ENCODE peak calls at places on chromosome 16, in eight cellular contexts. P is lower leg skin; Q is foreskin melanocyte; T is A549; U is stimulated activated naive CD4-positive, alpha-beta T cell; G is cardiac muscle cell; O is C1 segment of cervical spinal cord; X is H9. S is an unnamed sample.

GRCh38 chr16:87740441-87740840 is 25.3 kb downstream of the KLHDC4 start:
- DNase-seq in P (no peak), Q (no peak), T (no peak), U (no peak), G (peak), O (no peak), X (no peak), S (no peak)

GRCh38 chr16:22813223-22813945 is 578 bp upstream of the HS3ST2 start:
- DNase-seq in P (peak), Q (peak), T (no peak), U (no peak), G (peak), O (no peak), X (peak), S (peak)

GRCh38 chr16:17173134-17173729 is 297.5 kb downstream of the XYLT1 start:
- DNase-seq in P (peak), Q (no peak), T (no peak), U (no peak), G (peak), O (no peak), X (no peak), S (peak)

GRCh38 chr16:72847187-72848044 is 200.5 kb downstream of the ZFHX3 start:
- DNase-seq in P (no peak), Q (no peak), T (peak), U (no peak), G (peak), O (no peak), X (peak), S (peak)

GRCh38 chr16:15775209-15775608 is 81.6 kb downstream of the MYH11 start:
- DNase-seq in P (no peak), Q (no peak), T (peak), U (no peak), G (peak), O (no peak), X (no peak), S (peak)

GRCh38 chr16:11363927-11364258 is 18.6 kb downstream of the RMI2 start:
- DNase-seq in P (peak), Q (no peak), T (no peak), U (no peak), G (no peak), O (no peak), X (no peak), S (no peak)

GRCh38 chr16:77376358-77376757 is 58.5 kb downstream of the ADAMTS18 start:
- DNase-seq in P (no peak), Q (no peak), T (no peak), U (no peak), G (no peak), O (no peak), X (peak), S (peak)

GRCh38 chr16:81752225-81752875 is 26.7 kb upstream of the PLCG2 start:
- DNase-seq in P (peak), Q (no peak), T (no peak), U (no peak), G (peak), O (no peak), X (no peak), S (peak)

GRCh38 chr16:65770752-65771151 is 595.7 kb upstream of the CDH5 start:
- DNase-seq in P (no peak), Q (no peak), T (no peak), U (no peak), G (no peak), O (no peak), X (no peak), S (no peak)